ENCODE peak calls at places on chromosomes 13 and 19, in four cellular contexts. Y is Peyer's patch, M is A549, W is psoas muscle. O is an unnamed sample.
A peak's percentile ranks its signal among the peaks of the same experiment; 100 is the strongest.

GRCh38 chr13:71408416-71408815 is 458.6 kb downstream of the DACH1 start:
- DNase-seq in W (no peak), M (no peak), Y (no peak), O (no peak)

GRCh38 chr13:44617648-44618047 is 41.5 kb upstream of the TSC22D1 start:
- DNase-seq in Y (no peak), W (no peak), M (no peak), O (no peak)

GRCh38 chr19:16262618-16263017 is 62.0 kb upstream of the KLF2 start:
- DNase-seq in W (no peak), Y (no peak), M (no peak), O (peak; percentile 95)

GRCh38 chr19:48636859-48637448 is at the start of gene DBP:
- DNase-seq in Y (peak; percentile 45), W (peak; percentile 83), M (peak; percentile 79), O (peak; percentile 45)

GRCh38 chr13:39777527-39778061 is 122.1 kb downstream of the COG6 start:
- DNase-seq in Y (no peak), W (no peak), M (peak; percentile 8), O (no peak)

GRCh38 chr19:21699197-21699596 is 68.2 kb downstream of the ZNF100 start:
- DNase-seq in M (no peak), Y (no peak), W (no peak), O (no peak)

GRCh38 chr13:60612593-60612992 is 215.6 kb downstream of the TDRD3 start:
- DNase-seq in M (no peak), Y (no peak), W (no peak), O (no peak)

GRCh38 chr13:86174632-86175031 is 375.4 kb upstream of the SLITRK6 start:
- DNase-seq in Y (no peak), M (no peak), W (no peak), O (no peak)

GRCh38 chr13:102002271-102002670 is 399.6 kb downstream of the FGF14 start:
- DNase-seq in M (no peak), W (no peak), Y (no peak), O (no peak)

GRCh38 chr13:39415403-39415802 is 187.6 kb downstream of the LHFPL6 start:
- DNase-seq in W (peak; percentile 70), Y (no peak), M (no peak), O (no peak)

GRCh38 chr19:18014197-18014596 is 6.2 kb downstream of the ARRDC2 start:
- DNase-seq in Y (peak; percentile 54), W (peak; percentile 56), M (no peak), O (no peak)

GRCh38 chr13:84303035-84303434 is 420.8 kb upstream of the SLITRK1 start:
- DNase-seq in M (no peak), Y (no peak), W (no peak), O (no peak)

GRCh38 chr19:30227661-30228112 is 144.5 kb upstream of the ZNF536 start:
- DNase-seq in W (peak; percentile 72), M (peak; percentile 89), Y (no peak), O (peak; percentile 33)

GRCh38 chr13:25898991-25899390 is 152.8 kb downstream of the SHISA2 start:
- DNase-seq in W (no peak), Y (no peak), M (no peak), O (no peak)

GRCh38 chr19:40348961-40349507 is 539 bp downstream of the PLD3 start:
- DNase-seq in M (peak; percentile 89), W (no peak), Y (no peak), O (no peak)

GRCh38 chr13:111284579-111284978 is 35.9 kb upstream of the TEX29 start:
- DNase-seq in M (no peak), Y (no peak), W (no peak), O (no peak)

GRCh38 chr13:49022472-49023144 is 46.9 kb downstream of the FNDC3A start:
- DNase-seq in M (no peak), Y (no peak), W (no peak), O (no peak)

GRCh38 chr13:31204592-31204991 is 4.8 kb downstream of the B3GLCT start:
- DNase-seq in W (no peak), M (peak; percentile 10), Y (no peak), O (no peak)

GRCh38 chr19:49638360-49638759 is 1.6 kb downstream of the RRAS start:
- DNase-seq in W (no peak), M (peak; percentile 60), Y (no peak), O (no peak)

GRCh38 chr13:37090912-37091311 is 14.6 kb downstream of the CSNK1A1L start:
- DNase-seq in Y (no peak), W (no peak), M (no peak), O (no peak)

GRCh38 chr13:71218960-71219359 is 648.0 kb downstream of the DACH1 start:
- DNase-seq in W (no peak), Y (no peak), M (no peak), O (no peak)

GRCh38 chr19:13053761-13054604 is 48.7 kb downstream of the LYL1 start:
- DNase-seq in Y (no peak), M (no peak), W (peak; percentile 90), O (peak; percentile 89)

GRCh38 chr13:108915634-108916497 is 286.5 kb downstream of the MYO16 start:
- DNase-seq in W (peak; percentile 80), M (peak; percentile 67), Y (peak; percentile 71), O (peak; percentile 95)

GRCh38 chr13:45472171-45472705 is 7.5 kb downstream of the COG3 start:
- DNase-seq in Y (no peak), M (no peak), W (no peak), O (no peak)

GRCh38 chr19:19444694-19445155 is 39.2 kb downstream of the GATAD2A start:
- DNase-seq in W (no peak), Y (peak; percentile 50), M (no peak), O (peak; percentile 56)

GRCh38 chr13:61734683-61735082 is 319.0 kb upstream of the PCDH20 start:
- DNase-seq in W (no peak), M (no peak), Y (no peak), O (no peak)

GRCh38 chr13:94435604-94436226 is 43.8 kb downstream of the DCT start:
- DNase-seq in Y (no peak), W (no peak), M (peak; percentile 26), O (no peak)

GRCh38 chr13:99033814-99034213 is 56.0 kb upstream of the DOCK9 start:
- DNase-seq in W (no peak), M (peak; percentile 23), Y (no peak), O (no peak)

GRCh38 chr13:37139356-37139755 is 33.9 kb upstream of the CSNK1A1L start:
- DNase-seq in Y (no peak), W (no peak), M (no peak), O (no peak)

GRCh38 chr13:42211704-42212103 is 60.2 kb upstream of the AKAP11 start:
- DNase-seq in W (no peak), M (no peak), Y (no peak), O (no peak)

GRCh38 chr19:5837768-5838364 is 1.6 kb downstream of the FUT6 start:
- DNase-seq in Y (no peak), M (no peak), W (no peak), O (no peak)

GRCh38 chr13:46624353-46624752 is 71.4 kb downstream of the LRCH1 start:
- DNase-seq in M (no peak), Y (no peak), W (no peak), O (no peak)

GRCh38 chr13:87975035-87975434 is 303.9 kb downstream of the SLITRK5 start:
- DNase-seq in W (no peak), M (no peak), Y (no peak), O (no peak)

GRCh38 chr19:40908981-40909380 is 26.9 kb upstream of the CYP2A7 start:
- DNase-seq in Y (peak; percentile 52), W (no peak), M (no peak), O (no peak)

GRCh38 chr13:113759525-113760137 is 605 bp downstream of the TMEM255B start:
- DNase-seq in Y (no peak), W (no peak), M (peak; percentile 7), O (peak; percentile 25)

GRCh38 chr13:111531505-111531904 is 211.1 kb downstream of the TEX29 start:
- DNase-seq in M (no peak), Y (no peak), W (no peak), O (no peak)

GRCh38 chr19:9945319-9945966 is 9.1 kb upstream of the OLFM2 start:
- DNase-seq in W (peak; percentile 93), M (no peak), Y (peak; percentile 20), O (peak; percentile 41)
- TF ChIP-seq CTCF in W (no peak), M (no peak), Y (no peak), O (no peak)

GRCh38 chr19:58058428-58058827 is 654 bp upstream of the ZNF135 start:
- DNase-seq in M (no peak), W (no peak), Y (no peak), O (no peak)
- H3K9me3 ChIP-seq in M (peaks cover 87% of the 10 kb centered on the region), W (peaks cover 29% of the 10 kb centered on the region), Y (peaks cover 22% of the 10 kb centered on the region), O (peaks cover 80% of the 10 kb centered on the region)

GRCh38 chr19:35134601-35135091 is at the start of gene LGI4:
- DNase-seq in M (no peak), W (peak; percentile 63), Y (no peak), O (no peak)
- H3K4me3 ChIP-seq in M (no peak within 1 kb of the TSS), W (peak within 1 kb of the TSS; percentile 66), Y (no peak within 1 kb of the TSS), O (peak within 1 kb of the TSS; percentile 32)

DNA sequence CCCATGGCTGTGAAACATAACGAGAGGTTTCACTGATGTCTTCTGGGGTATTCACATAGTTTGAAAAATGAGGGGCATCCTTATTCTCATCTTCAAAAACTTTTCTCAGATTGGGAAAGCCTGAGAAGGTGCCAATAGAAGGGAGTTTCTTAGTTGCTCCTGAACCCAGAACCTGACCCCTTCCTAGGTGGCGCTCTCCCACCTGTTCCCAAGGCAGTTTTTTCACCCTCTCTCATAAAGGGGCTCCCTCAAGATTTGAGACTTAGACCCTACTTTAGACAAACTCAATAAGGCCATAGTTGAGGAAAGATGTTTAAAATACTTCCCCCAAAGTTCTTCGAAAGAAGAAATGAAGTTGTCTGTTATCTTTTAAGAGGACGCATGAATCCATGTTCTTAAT is 142.2 kb downstream of the FGF9 start:
- DNase-seq in W (no peak), Y (no peak), M (no peak), O (no peak)
- TF ChIP-seq CTCF in W (no peak), Y (no peak), M (no peak), O (no peak)

GRCh38 chr19:52428937-52429336 is at the start of gene ZNF534:
- DNase-seq in Y (no peak), W (no peak), M (no peak), O (no peak)
- H3K9me3 ChIP-seq in Y (peaks cover 23% of the 10 kb centered on the region), W (peaks cover 24% of the 10 kb centered on the region), M (peaks cover 79% of the 10 kb centered on the region), O (peaks cover 98% of the 10 kb centered on the region)

O was measured in stomach.